ENCODE peak calls at places on chromosomes 7 and 10, in nine cellular contexts. One of them, this sample, is unnamed.

GRCh38 chr7:149795126-149795525 is 21.7 kb upstream of the ZNF467 start:
- DNase-seq in HCT116: no peak
- DNase-seq in heart right ventricle: no peak
- DNase-seq in neural crest cell: no peak
- DNase-seq in lung: no peak
- DNase-seq in MM.1S: no peak
- DNase-seq in IMR-90: no peak
- DNase-seq in Panc1: no peak
- DNase-seq in mesothelial cell of epicardium: no peak
- DNase-seq in this sample: no peak

GRCh38 chr7:140625908-140626868 is 14.4 kb downstream of the DENND2A start:
- DNase-seq in IMR-90: peak; percentile 100
- DNase-seq in neural crest cell: no peak
- DNase-seq in mesothelial cell of epicardium: peak; percentile 73
- DNase-seq in Panc1: no peak
- DNase-seq in heart right ventricle: peak; percentile 91
- DNase-seq in MM.1S: no peak
- DNase-seq in lung: peak; percentile 66
- DNase-seq in HCT116: no peak
- DNase-seq in this sample: no peak

GRCh38 chr10:130200156-130201042 is 64.2 kb downstream of the GLRX3 start:
- DNase-seq in MM.1S: no peak
- DNase-seq in lung: no peak
- DNase-seq in neural crest cell: no peak
- DNase-seq in IMR-90: no peak
- DNase-seq in heart right ventricle: no peak
- DNase-seq in mesothelial cell of epicardium: no peak
- DNase-seq in Panc1: no peak
- DNase-seq in HCT116: no peak
- DNase-seq in this sample: no peak

GRCh38 chr7:138911007-138911406 is 70.2 kb downstream of the KIAA1549 start:
- DNase-seq in heart right ventricle: no peak
- DNase-seq in lung: no peak
- DNase-seq in neural crest cell: no peak
- DNase-seq in MM.1S: no peak
- DNase-seq in Panc1: no peak
- DNase-seq in IMR-90: no peak
- DNase-seq in HCT116: no peak
- DNase-seq in mesothelial cell of epicardium: no peak
- DNase-seq in this sample: no peak

GRCh38 chr7:144403649-144404061 is at the start of gene NOBOX:
- DNase-seq in heart right ventricle: no peak
- DNase-seq in HCT116: no peak
- DNase-seq in Panc1: no peak
- DNase-seq in mesothelial cell of epicardium: no peak
- DNase-seq in neural crest cell: no peak
- DNase-seq in lung: no peak
- DNase-seq in IMR-90: no peak
- DNase-seq in MM.1S: no peak
- DNase-seq in this sample: no peak

GRCh38 chr7:120924837-120925236 is 25.7 kb upstream of the ING3 start:
- DNase-seq in heart right ventricle: no peak
- DNase-seq in MM.1S: no peak
- DNase-seq in neural crest cell: no peak
- DNase-seq in lung: no peak
- DNase-seq in IMR-90: peak; percentile 48
- DNase-seq in mesothelial cell of epicardium: no peak
- DNase-seq in Panc1: no peak
- DNase-seq in HCT116: no peak
- DNase-seq in this sample: no peak

GRCh38 chr7:47383064-47383463 is 198.8 kb downstream of the TNS3 start:
- DNase-seq in MM.1S: no peak
- DNase-seq in neural crest cell: no peak
- DNase-seq in mesothelial cell of epicardium: no peak
- DNase-seq in HCT116: no peak
- DNase-seq in heart right ventricle: no peak
- DNase-seq in IMR-90: peak; percentile 65
- DNase-seq in lung: no peak
- DNase-seq in Panc1: no peak
- DNase-seq in this sample: no peak

GRCh38 chr10:133471300-133472109 is 17.8 kb downstream of the SCART1 start:
- DNase-seq in neural crest cell: no peak
- DNase-seq in mesothelial cell of epicardium: no peak
- DNase-seq in lung: no peak
- DNase-seq in IMR-90: no peak
- DNase-seq in Panc1: no peak
- DNase-seq in HCT116: no peak
- DNase-seq in MM.1S: no peak
- DNase-seq in heart right ventricle: no peak
- DNase-seq in this sample: no peak

GRCh38 chr10:124689911-124690498 is 54.2 kb downstream of the FAM53B start:
- DNase-seq in Panc1: no peak
- DNase-seq in mesothelial cell of epicardium: no peak
- DNase-seq in IMR-90: peak; percentile 13
- DNase-seq in MM.1S: no peak
- DNase-seq in neural crest cell: no peak
- DNase-seq in HCT116: no peak
- DNase-seq in heart right ventricle: no peak
- DNase-seq in lung: no peak
- DNase-seq in this sample: no peak

GRCh38 chr7:17123020-17123419 is 175.4 kb upstream of the AHR start:
- DNase-seq in Panc1: no peak
- DNase-seq in HCT116: no peak
- DNase-seq in mesothelial cell of epicardium: no peak
- DNase-seq in MM.1S: peak; percentile 43
- DNase-seq in lung: no peak
- DNase-seq in neural crest cell: no peak
- DNase-seq in heart right ventricle: no peak
- DNase-seq in IMR-90: peak; percentile 94
- DNase-seq in this sample: no peak

GRCh38 chr7:94012748-94013147 is 8.6 kb upstream of the BET1 start:
- DNase-seq in MM.1S: peak; percentile 17
- DNase-seq in mesothelial cell of epicardium: no peak
- DNase-seq in Panc1: no peak
- DNase-seq in lung: no peak
- DNase-seq in IMR-90: no peak
- DNase-seq in HCT116: no peak
- DNase-seq in heart right ventricle: no peak
- DNase-seq in neural crest cell: no peak
- DNase-seq in this sample: no peak

GRCh38 chr7:128891942-128892269 is 18.6 kb downstream of the KCP start:
- DNase-seq in MM.1S: no peak
- DNase-seq in HCT116: no peak
- DNase-seq in IMR-90: no peak
- DNase-seq in Panc1: no peak
- DNase-seq in lung: no peak
- DNase-seq in mesothelial cell of epicardium: no peak
- DNase-seq in neural crest cell: no peak
- DNase-seq in heart right ventricle: no peak
- DNase-seq in this sample: no peak

GRCh38 chr10:133362846-133363245 is 5.0 kb upstream of the FUOM start:
- DNase-seq in heart right ventricle: no peak
- DNase-seq in MM.1S: no peak
- DNase-seq in HCT116: no peak
- DNase-seq in mesothelial cell of epicardium: no peak
- DNase-seq in lung: no peak
- DNase-seq in neural crest cell: no peak
- DNase-seq in IMR-90: no peak
- DNase-seq in Panc1: no peak
- DNase-seq in this sample: no peak

GRCh38 chr7:102021841-102022618 is 204.6 kb downstream of the CUX1 start:
- DNase-seq in MM.1S: no peak
- DNase-seq in lung: no peak
- DNase-seq in IMR-90: no peak
- DNase-seq in heart right ventricle: no peak
- DNase-seq in HCT116: no peak
- DNase-seq in neural crest cell: no peak
- DNase-seq in Panc1: no peak
- DNase-seq in mesothelial cell of epicardium: no peak
- DNase-seq in this sample: no peak

GRCh38 chr10:102837230-102837721 is at the start of gene CYP17A1:
- DNase-seq in neural crest cell: no peak
- DNase-seq in Panc1: no peak
- DNase-seq in heart right ventricle: no peak
- DNase-seq in lung: peak; percentile 56
- DNase-seq in IMR-90: no peak
- DNase-seq in MM.1S: no peak
- DNase-seq in mesothelial cell of epicardium: no peak
- DNase-seq in HCT116: no peak
- DNase-seq in this sample: no peak

GRCh38 chr10:110007701-110008517 is at the start of gene ADD3:
- DNase-seq in IMR-90: peak; percentile 91
- DNase-seq in mesothelial cell of epicardium: peak; percentile 98
- DNase-seq in neural crest cell: peak; percentile 97
- DNase-seq in HCT116: peak; percentile 78
- DNase-seq in MM.1S: peak; percentile 89
- DNase-seq in heart right ventricle: peak; percentile 98
- DNase-seq in Panc1: no peak
- DNase-seq in lung: peak; percentile 88
- DNase-seq in this sample: no peak

GRCh38 chr10:129909531-129910286 is 54.4 kb downstream of the EBF3 start:
- DNase-seq in lung: no peak
- DNase-seq in neural crest cell: no peak
- DNase-seq in heart right ventricle: no peak
- DNase-seq in IMR-90: no peak
- DNase-seq in MM.1S: no peak
- DNase-seq in HCT116: no peak
- DNase-seq in mesothelial cell of epicardium: no peak
- DNase-seq in Panc1: no peak
- DNase-seq in this sample: no peak

GRCh38 chr7:69553190-69553589 is 45.1 kb upstream of the AUTS2 start:
- DNase-seq in mesothelial cell of epicardium: no peak
- DNase-seq in neural crest cell: no peak
- DNase-seq in Panc1: no peak
- DNase-seq in heart right ventricle: no peak
- DNase-seq in MM.1S: no peak
- DNase-seq in IMR-90: no peak
- DNase-seq in HCT116: no peak
- DNase-seq in lung: no peak
- DNase-seq in this sample: no peak

GRCh38 chr10:35722226-35722625 is 80.1 kb upstream of the FZD8 start:
- DNase-seq in lung: no peak
- DNase-seq in mesothelial cell of epicardium: no peak
- DNase-seq in HCT116: no peak
- DNase-seq in Panc1: no peak
- DNase-seq in MM.1S: no peak
- DNase-seq in IMR-90: no peak
- DNase-seq in neural crest cell: no peak
- DNase-seq in heart right ventricle: no peak
- DNase-seq in this sample: no peak

GRCh38 chr10:62188021-62188616 is 80.5 kb downstream of the RTKN2 start:
- DNase-seq in Panc1: no peak
- DNase-seq in lung: no peak
- DNase-seq in HCT116: no peak
- DNase-seq in neural crest cell: no peak
- DNase-seq in MM.1S: no peak
- DNase-seq in mesothelial cell of epicardium: no peak
- DNase-seq in heart right ventricle: no peak
- DNase-seq in IMR-90: no peak
- DNase-seq in this sample: no peak

GRCh38 chr7:47227762-47228177 is 354.1 kb downstream of the TNS3 start:
- DNase-seq in heart right ventricle: peak; percentile 29
- DNase-seq in mesothelial cell of epicardium: no peak
- DNase-seq in lung: no peak
- DNase-seq in neural crest cell: no peak
- DNase-seq in MM.1S: no peak
- DNase-seq in Panc1: no peak
- DNase-seq in HCT116: peak; percentile 39
- DNase-seq in IMR-90: peak; percentile 79
- DNase-seq in this sample: no peak

DNA sequence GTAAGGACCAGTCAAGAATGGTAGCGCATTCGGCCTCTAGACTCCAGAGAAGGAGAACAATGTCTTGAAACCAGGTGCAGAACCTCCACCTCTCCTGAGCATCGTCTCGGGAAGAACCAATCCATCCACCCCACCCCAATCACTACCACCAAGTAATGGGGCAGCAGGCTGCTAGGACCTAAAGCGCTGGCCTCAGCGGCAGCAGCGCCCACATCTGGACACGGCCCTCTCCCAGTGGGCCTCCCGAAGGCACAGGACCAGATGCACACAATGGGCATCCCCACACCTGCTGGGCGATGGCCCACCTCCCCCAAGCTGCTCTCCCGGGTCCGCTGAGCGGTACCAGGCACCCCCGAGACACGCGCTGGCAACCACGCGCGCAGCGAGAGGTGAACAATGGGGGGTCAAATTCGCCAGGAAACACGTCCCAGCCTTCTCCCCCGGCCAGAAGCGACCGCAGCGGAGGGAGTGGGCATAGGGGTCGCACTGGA is 631 bp downstream of the CTTNBP2 start:
- DNase-seq in lung: no peak
- DNase-seq in Panc1: no peak
- DNase-seq in neural crest cell: peak; percentile 20
- DNase-seq in heart right ventricle: peak; percentile 18
- DNase-seq in HCT116: peak; percentile 6
- DNase-seq in MM.1S: no peak
- DNase-seq in mesothelial cell of epicardium: no peak
- DNase-seq in IMR-90: no peak
- DNase-seq in this sample: no peak
- TF ChIP-seq CTCF in lung: no peak
- TF ChIP-seq CTCF in Panc1: no peak
- TF ChIP-seq CTCF in neural crest cell: no peak
- TF ChIP-seq CTCF in heart right ventricle: no peak
- TF ChIP-seq CTCF in HCT116: no peak
- TF ChIP-seq CTCF in MM.1S: peak; percentile 21
- TF ChIP-seq CTCF in mesothelial cell of epicardium: no peak
- TF ChIP-seq CTCF in IMR-90: no peak
- TF ChIP-seq CTCF in this sample: peak; percentile 23

GRCh38 chr7:87926581-87927461 is 7.2 kb upstream of the ADAM22 start:
- DNase-seq in neural crest cell: no peak
- DNase-seq in HCT116: no peak
- DNase-seq in Panc1: no peak
- DNase-seq in heart right ventricle: no peak
- DNase-seq in IMR-90: no peak
- DNase-seq in mesothelial cell of epicardium: no peak
- DNase-seq in MM.1S: peak; percentile 93
- DNase-seq in lung: no peak
- DNase-seq in this sample: no peak
- TF ChIP-seq CTCF in neural crest cell: no peak
- TF ChIP-seq CTCF in HCT116: no peak
- TF ChIP-seq CTCF in Panc1: no peak
- TF ChIP-seq CTCF in heart right ventricle: no peak
- TF ChIP-seq CTCF in IMR-90: no peak
- TF ChIP-seq CTCF in mesothelial cell of epicardium: no peak
- TF ChIP-seq CTCF in MM.1S: peak; percentile 72
- TF ChIP-seq CTCF in lung: no peak
- TF ChIP-seq CTCF in this sample: no peak

GRCh38 chr10:15483215-15483970 is 112.3 kb upstream of the FAM171A1 start:
- DNase-seq in IMR-90: no peak
- DNase-seq in mesothelial cell of epicardium: no peak
- DNase-seq in HCT116: no peak
- DNase-seq in heart right ventricle: no peak
- DNase-seq in neural crest cell: no peak
- DNase-seq in lung: no peak
- DNase-seq in MM.1S: no peak
- DNase-seq in Panc1: no peak
- DNase-seq in this sample: no peak
- TF ChIP-seq CTCF in IMR-90: no peak
- TF ChIP-seq CTCF in mesothelial cell of epicardium: no peak
- TF ChIP-seq CTCF in HCT116: no peak
- TF ChIP-seq CTCF in heart right ventricle: no peak
- TF ChIP-seq CTCF in neural crest cell: no peak
- TF ChIP-seq CTCF in lung: no peak
- TF ChIP-seq CTCF in MM.1S: no peak
- TF ChIP-seq CTCF in Panc1: no peak
- TF ChIP-seq CTCF in this sample: no peak

GRCh38 chr7:127889677-127890076 is 141.6 kb downstream of the LRRC4 start:
- DNase-seq in HCT116: no peak
- DNase-seq in MM.1S: no peak
- DNase-seq in heart right ventricle: no peak
- DNase-seq in Panc1: no peak
- DNase-seq in IMR-90: no peak
- DNase-seq in lung: no peak
- DNase-seq in neural crest cell: no peak
- DNase-seq in mesothelial cell of epicardium: no peak
- DNase-seq in this sample: no peak
- TF ChIP-seq CTCF in HCT116: no peak
- TF ChIP-seq CTCF in MM.1S: no peak
- TF ChIP-seq CTCF in heart right ventricle: no peak
- TF ChIP-seq CTCF in Panc1: no peak
- TF ChIP-seq CTCF in IMR-90: no peak
- TF ChIP-seq CTCF in lung: no peak
- TF ChIP-seq CTCF in neural crest cell: no peak
- TF ChIP-seq CTCF in mesothelial cell of epicardium: no peak
- TF ChIP-seq CTCF in this sample: no peak

This sample was measured in retinal pigment epithelial cell.